ENCODE peak calls at places on chromosomes 5 and 9, in nine cellular contexts. A, M, R, P, G, Q, Z, H and C are unnamed samples.

GRCh38 chr5:151075698-151076331 is 5.0 kb downstream of the TNIP1 start:
- DNase-seq in Q (peak), R (peak), M (no peak), G (no peak), P (no peak), A (no peak), Z (no peak), H (no peak), C (peak)

GRCh38 chr5:3590967-3591900 is 4.4 kb upstream of the IRX1 start:
- DNase-seq in M (no peak), Z (no peak), R (no peak), Q (no peak), A (no peak), P (no peak), H (no peak), G (no peak), C (no peak)

GRCh38 chr9:133604214-133604613 is 5.0 kb downstream of the FAM163B start:
- DNase-seq in R (no peak), M (peak), Q (no peak), P (no peak), Z (no peak), H (no peak), G (peak), A (no peak), C (no peak)

GRCh38 chr9:136537896-136538598 is 7.8 kb downstream of the NOTCH1 start:
- DNase-seq in Z (no peak), Q (no peak), H (no peak), A (no peak), R (no peak), G (no peak), P (no peak), M (no peak), C (no peak)

GRCh38 chr5:74974451-74975089 is 77.8 kb downstream of the GCNT4 start:
- DNase-seq in Z (no peak), G (no peak), R (no peak), Q (no peak), H (no peak), A (no peak), M (no peak), P (no peak), C (no peak)

GRCh38 chr5:36876965-36877666 is 547 bp downstream of the NIPBL start:
- DNase-seq in G (peak), Z (no peak), R (no peak), A (peak), P (peak), Q (peak), H (peak), M (no peak), C (peak)

GRCh38 chr5:167716376-167716775 is 575.1 kb upstream of the WWC1 start:
- DNase-seq in H (no peak), Z (no peak), R (no peak), M (no peak), Q (no peak), A (no peak), G (no peak), P (no peak), C (no peak)

GRCh38 chr9:94534901-94535300 is 20.0 kb upstream of the PCAT7 start:
- DNase-seq in R (peak), H (no peak), Q (no peak), A (no peak), P (no peak), Z (no peak), M (no peak), G (no peak), C (no peak)

GRCh38 chr9:84969084-84969483 is 299.6 kb downstream of the NTRK2 start:
- DNase-seq in H (no peak), Z (no peak), P (no peak), R (no peak), Q (peak), A (no peak), G (no peak), M (no peak), C (no peak)

GRCh38 chr9:130766904-130767262 is 68.2 kb upstream of the ABL1 start:
- DNase-seq in Z (no peak), M (no peak), A (no peak), G (no peak), P (no peak), Q (no peak), H (no peak), R (no peak), C (no peak)

GRCh38 chr5:16461782-16462181 is 3.8 kb downstream of the ZNF622 start:
- DNase-seq in H (no peak), Z (no peak), Q (peak), R (peak), P (no peak), A (no peak), M (no peak), G (no peak), C (peak)

GRCh38 chr5:154287136-154287535 is 96.6 kb downstream of the GALNT10 start:
- DNase-seq in Z (no peak), A (no peak), R (peak), Q (peak), G (no peak), M (no peak), H (no peak), P (no peak), C (peak)

GRCh38 chr5:126460459-126460858 is 37.2 kb downstream of the GRAMD2B start:
- DNase-seq in R (no peak), Q (no peak), Z (no peak), M (no peak), A (no peak), H (peak), G (no peak), P (no peak), C (no peak)

GRCh38 chr9:127780126-127780885 is 1.8 kb upstream of the SH2D3C start:
- DNase-seq in R (no peak), M (peak), H (peak), Z (no peak), Q (no peak), P (no peak), G (no peak), A (no peak), C (no peak)

GRCh38 chr5:177194278-177194677 is 60.7 kb downstream of the NSD1 start:
- DNase-seq in M (no peak), P (peak), H (no peak), Q (peak), R (peak), Z (no peak), G (no peak), A (no peak), C (peak)

GRCh38 chr9:121220996-121221671 is 19.5 kb upstream of the RAB14 start:
- DNase-seq in P (no peak), A (no peak), Q (no peak), R (no peak), Z (no peak), M (no peak), H (no peak), G (no peak), C (no peak)

GRCh38 chr5:173554989-173555705 is 61.3 kb downstream of the BOD1 start:
- DNase-seq in H (peak), Q (no peak), Z (no peak), M (no peak), G (no peak), P (no peak), A (no peak), R (no peak), C (no peak)

GRCh38 chr9:86353591-86354047 is 591 bp downstream of the TUT7 start:
- DNase-seq in A (no peak), G (peak), Q (no peak), R (peak), M (no peak), P (no peak), H (no peak), Z (no peak), C (peak)

GRCh38 chr5:131224387-131225191 is 39.3 kb upstream of the CDC42SE2 start:
- DNase-seq in M (no peak), G (peak), H (no peak), A (no peak), P (peak), Z (no peak), Q (no peak), R (no peak), C (no peak)